ENCODE peak calls at places on chromosomes 1 and 21, in four cellular contexts. B is IMR-90, I is K562, H is SK-N-SH. T is an unnamed sample.

GRCh38 chr1:56958526-56958925 is 7.3 kb downstream of the C8B start:
- DNase-seq in H (peak; percentile 63), B (peak; percentile 35), I (no peak), T (no peak)

GRCh38 chr1:15771836-15772516 is 13.4 kb downstream of the FBLIM1 start:
- DNase-seq in I (no peak), H (no peak), B (peak; percentile 29), T (no peak)

GRCh38 chr1:216303690-216304089 is 119.6 kb downstream of the USH2A start:
- DNase-seq in B (no peak), I (no peak), H (no peak), T (no peak)

GRCh38 chr21:45522381-45522780 is 19.9 kb downstream of the SLC19A1 start:
- DNase-seq in B (no peak), I (no peak), H (no peak), T (no peak)

GRCh38 chr1:171188388-171189266 is 3.5 kb downstream of the FMO2 start:
- DNase-seq in H (peak; percentile 47), B (peak; percentile 65), I (peak; percentile 62), T (peak; percentile 65)

GRCh38 chr1:4171480-4172450 is 271.7 kb upstream of the C1orf174 start:
- DNase-seq in B (no peak), H (no peak), I (no peak), T (no peak)

GRCh38 chr1:59079434-59080135 is 217.3 kb upstream of the FGGY start:
- DNase-seq in H (no peak), I (no peak), B (peak; percentile 57), T (no peak)

GRCh38 chr1:228289996-228290881 is 82.4 kb downstream of the OBSCN start:
- DNase-seq in H (no peak), I (peak; percentile 85), B (no peak), T (no peak)

GRCh38 chr21:44521928-44522752 is 17.9 kb downstream of the KRTAP10-1 start:
- DNase-seq in I (no peak), B (no peak), H (peak; percentile 28), T (no peak)

GRCh38 chr1:40058453-40059291 is 18.1 kb downstream of the CAP1 start:
- DNase-seq in I (peak; percentile 55), H (no peak), B (no peak), T (no peak)

GRCh38 chr1:231106347-231106746 is 55.5 kb upstream of the TRIM67 start:
- DNase-seq in H (no peak), I (no peak), B (peak; percentile 66), T (no peak)

GRCh38 chr1:40438391-40439015 is 11.8 kb upstream of the ZFP69B start:
- DNase-seq in B (peak; percentile 16), H (peak; percentile 75), I (peak; percentile 44), T (peak; percentile 18)

GRCh38 chr21:33384851-33385331 is 18.3 kb upstream of the IFNGR2 start:
- DNase-seq in H (no peak), B (peak; percentile 43), I (no peak), T (no peak)

GRCh38 chr1:154772611-154773515 is 97.2 kb downstream of the KCNN3 start:
- DNase-seq in I (no peak), B (no peak), H (no peak), T (no peak)

GRCh38 chr21:36347278-36347961 is 27.4 kb downstream of the MORC3 start:
- DNase-seq in B (peak; percentile 55), H (no peak), I (no peak), T (no peak)

GRCh38 chr1:245495681-245496080 is 340.9 kb downstream of the KIF26B start:
- DNase-seq in H (no peak), B (no peak), I (no peak), T (no peak)

GRCh38 chr1:30511563-30512252 is 211.7 kb downstream of the MATN1 start:
- DNase-seq in H (no peak), B (peak; percentile 6), I (no peak), T (peak; percentile 54)

GRCh38 chr1:179121159-179121938 is 39.5 kb downstream of the TOR3A start:
- DNase-seq in B (peak; percentile 62), H (peak; percentile 42), I (peak; percentile 58), T (peak; percentile 40)

GRCh38 chr21:44013380-44014088 is 1.4 kb downstream of the TRAPPC10 start:
- DNase-seq in B (peak; percentile 4), H (peak; percentile 36), I (peak; percentile 47), T (peak; percentile 19)

GRCh38 chr1:39063775-39064174 is 37.6 kb downstream of the NDUFS5 start:
- DNase-seq in B (no peak), I (no peak), H (no peak), T (no peak)

GRCh38 chr1:243851129-243851756 is 1.2 kb upstream of the AKT3 start:
- DNase-seq in I (no peak), B (peak; percentile 23), H (no peak), T (no peak)

GRCh38 chr1:245401881-245402598 is 247.3 kb downstream of the KIF26B start:
- DNase-seq in B (no peak), H (no peak), I (no peak), T (no peak)

GRCh38 chr21:16571594-16571993 is 841.8 kb downstream of the USP25 start:
- DNase-seq in B (no peak), I (no peak), H (no peak), T (no peak)

GRCh38 chr1:57279909-57280666 is 143.8 kb downstream of the DAB1 start:
- DNase-seq in B (peak; percentile 2), H (no peak), I (no peak), T (peak; percentile 2)

GRCh38 chr21:31161157-31161556 is 122.9 kb upstream of the KRTAP19-8 start:
- DNase-seq in I (no peak), B (peak; percentile 15), H (peak; percentile 44), T (no peak)
- TF ChIP-seq SMC3 in I (no peak), B (no peak), H (no peak), T (no peak)

GRCh38 chr1:12085643-12086260 is 22.6 kb downstream of the TNFRSF8 start:
- DNase-seq in I (peak; percentile 67), H (no peak), B (no peak), T (no peak)
- TF ChIP-seq SMC3 in I (no peak), H (no peak), B (no peak), T (no peak)

DNA sequence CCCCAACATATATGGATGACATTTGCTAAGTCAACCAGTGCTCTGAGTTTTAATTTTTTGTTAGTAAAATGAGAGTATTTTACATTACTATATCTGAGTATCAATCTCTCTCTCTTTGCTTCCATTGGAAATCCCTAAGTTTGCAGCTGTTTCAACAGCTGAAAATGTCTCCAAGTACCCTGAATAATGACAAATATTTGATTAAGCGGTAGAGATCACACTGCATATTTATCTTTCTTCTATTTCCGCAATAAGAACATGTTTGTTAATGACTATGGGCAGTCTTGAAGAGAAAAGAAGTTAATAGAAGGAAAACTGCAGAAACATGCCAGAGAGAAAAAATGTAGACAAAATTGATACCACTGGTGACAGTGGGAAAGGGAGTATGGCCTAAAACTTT is 1117.5 kb downstream of the NCAM2 start:
- DNase-seq in B (no peak), H (no peak), I (no peak), T (no peak)
- TF ChIP-seq SMC3 in B (no peak), H (no peak), I (no peak), T (no peak)

DNA sequence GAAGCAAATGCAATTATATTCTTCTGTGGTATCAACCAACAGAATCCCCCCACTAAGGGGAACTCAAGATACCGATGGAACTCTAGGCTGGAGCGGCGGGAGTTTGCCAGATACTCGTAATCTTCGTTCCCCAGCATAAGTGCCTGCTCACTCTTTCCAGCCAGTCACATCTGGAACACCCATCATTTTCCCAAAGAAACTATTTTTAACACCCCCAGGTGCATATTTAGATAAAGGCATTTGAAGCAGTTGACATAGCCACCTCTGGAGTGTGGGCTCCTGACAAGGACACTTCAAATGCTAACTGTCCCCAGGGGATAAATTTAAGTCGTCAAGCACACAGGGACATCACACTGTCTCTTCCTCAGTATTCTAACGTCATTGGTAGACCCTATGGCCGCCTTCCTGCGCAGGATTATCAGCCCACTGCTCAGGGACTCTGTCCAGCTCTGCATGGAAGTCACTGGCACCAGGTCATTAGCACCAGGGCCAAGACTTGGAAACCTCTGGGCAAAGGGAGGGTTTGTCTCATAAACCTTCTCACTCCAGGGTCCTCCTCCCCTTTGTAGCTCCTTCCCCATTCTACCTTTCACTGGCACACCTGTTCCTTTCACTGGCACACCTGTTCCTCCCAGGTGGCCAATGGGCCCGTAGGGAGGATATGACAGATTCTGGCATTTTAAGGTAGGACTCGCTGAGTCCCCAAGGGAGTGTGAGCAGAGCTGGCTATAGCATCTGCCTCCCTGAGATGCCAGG is 48.8 kb downstream of the H3-3A start:
- DNase-seq in B (no peak), I (peak; percentile 96), H (no peak), T (no peak)
- TF ChIP-seq SMC3 in B (no peak), I (no peak), H (no peak), T (no peak)

GRCh38 chr1:24683713-24684162 is 40.6 kb downstream of the SRRM1 start:
- DNase-seq in B (peak; percentile 98), I (peak; percentile 74), H (no peak), T (peak; percentile 58)
- TF ChIP-seq SMC3 in B (no peak), I (no peak), H (no peak), T (no peak)

DNA sequence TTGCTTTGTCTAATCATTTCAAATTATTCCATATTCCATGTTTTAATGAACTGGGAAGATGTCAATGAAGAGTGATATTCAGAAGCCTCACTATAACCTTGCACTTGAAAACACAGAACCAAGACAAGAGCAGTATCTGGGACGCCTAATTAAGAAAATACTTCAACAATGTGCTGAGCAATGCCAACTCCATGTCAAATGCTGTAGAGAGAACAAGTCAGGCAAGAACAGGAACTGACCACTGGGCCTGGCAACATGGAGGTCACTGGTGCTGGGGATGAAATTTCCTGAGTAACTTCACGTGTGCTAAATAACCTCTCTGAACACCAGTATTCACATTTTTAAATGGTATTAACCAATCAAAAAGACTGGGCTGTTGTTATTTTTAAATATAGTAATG is 22.8 kb downstream of the HEATR1 start:
- DNase-seq in I (no peak), H (no peak), B (no peak), T (no peak)
- TF ChIP-seq SMC3 in I (no peak), H (no peak), B (no peak), T (no peak)

GRCh38 chr1:99527545-99527944 is 118.4 kb upstream of the PALMD start:
- DNase-seq in B (no peak), I (no peak), H (no peak), T (no peak)

GRCh38 chr1:99525313-99525712 is 120.6 kb upstream of the PALMD start:
- DNase-seq in I (no peak), B (no peak), H (no peak), T (no peak)

GRCh38 chr1:99531578-99532570 is 114.0 kb upstream of the PALMD start:
- DNase-seq in B (no peak), H (no peak), I (no peak), T (no peak)

GRCh38 chr1:99529002-99529401 is 116.9 kb upstream of the PALMD start:
- DNase-seq in H (no peak), B (no peak), I (no peak), T (no peak)

GRCh38 chr1:99527078-99527477 is 118.8 kb upstream of the PALMD start:
- DNase-seq in H (peak; percentile 8), I (peak; percentile 36), B (peak; percentile 20), T (no peak)
- TF ChIP-seq SMC3 in H (peak; percentile 4), I (no peak), B (peak; percentile 22), T (peak; percentile 15)

GRCh38 chr1:233904979-233905415 is 521 bp downstream of the SLC35F3 start:
- DNase-seq in I (peak; percentile 3), B (no peak), H (no peak), T (peak; percentile 54)
- TF ChIP-seq SMC3 in I (no peak), B (no peak), H (no peak), T (no peak)

T was measured in A549.